ENCODE peak calls at places on chromosomes 3 and 15, in seven cellular contexts. One of them, this sample, is unnamed.

GRCh38 chr3:46312996-46313395 is 40.9 kb upstream of the CCR2 start:
- DNase-seq in fibroblast of lung: peak
- DNase-seq in lung: peak
- DNase-seq in RWPE2: no peak
- DNase-seq in choroid plexus epithelial cell: peak
- DNase-seq in cardiac fibroblast: peak
- DNase-seq in body of pancreas: no peak
- DNase-seq in this sample: no peak

GRCh38 chr3:99656606-99657005 is 18.2 kb downstream of the COL8A1 start:
- DNase-seq in RWPE2: no peak
- DNase-seq in lung: no peak
- DNase-seq in cardiac fibroblast: no peak
- DNase-seq in body of pancreas: no peak
- DNase-seq in choroid plexus epithelial cell: no peak
- DNase-seq in fibroblast of lung: peak
- DNase-seq in this sample: no peak

GRCh38 chr3:152688313-152688712 is 146.6 kb upstream of the P2RY1 start:
- DNase-seq in RWPE2: peak
- DNase-seq in lung: no peak
- DNase-seq in body of pancreas: no peak
- DNase-seq in choroid plexus epithelial cell: no peak
- DNase-seq in fibroblast of lung: no peak
- DNase-seq in cardiac fibroblast: no peak
- DNase-seq in this sample: no peak

GRCh38 chr15:59327942-59328341 is 44.7 kb downstream of the MYO1E start:
- DNase-seq in fibroblast of lung: no peak
- DNase-seq in choroid plexus epithelial cell: no peak
- DNase-seq in lung: no peak
- DNase-seq in body of pancreas: no peak
- DNase-seq in cardiac fibroblast: no peak
- DNase-seq in RWPE2: no peak
- DNase-seq in this sample: no peak

GRCh38 chr3:190709351-190709773 is 153.1 kb downstream of the GMNC start:
- DNase-seq in choroid plexus epithelial cell: peak
- DNase-seq in RWPE2: no peak
- DNase-seq in fibroblast of lung: peak
- DNase-seq in body of pancreas: no peak
- DNase-seq in lung: no peak
- DNase-seq in cardiac fibroblast: peak
- DNase-seq in this sample: no peak

GRCh38 chr3:49724586-49724985 is 835 bp upstream of the GMPPB start:
- DNase-seq in choroid plexus epithelial cell: no peak
- DNase-seq in lung: no peak
- DNase-seq in body of pancreas: no peak
- DNase-seq in cardiac fibroblast: no peak
- DNase-seq in RWPE2: peak
- DNase-seq in fibroblast of lung: no peak
- DNase-seq in this sample: no peak

GRCh38 chr3:170490828-170491560 is 72.3 kb downstream of the CLDN11 start:
- DNase-seq in fibroblast of lung: no peak
- DNase-seq in body of pancreas: no peak
- DNase-seq in cardiac fibroblast: no peak
- DNase-seq in choroid plexus epithelial cell: no peak
- DNase-seq in lung: no peak
- DNase-seq in RWPE2: no peak
- DNase-seq in this sample: no peak

GRCh38 chr3:23888617-23889228 is 28.1 kb downstream of the NKIRAS1 start:
- DNase-seq in cardiac fibroblast: peak
- DNase-seq in choroid plexus epithelial cell: peak
- DNase-seq in fibroblast of lung: peak
- DNase-seq in lung: no peak
- DNase-seq in body of pancreas: no peak
- DNase-seq in RWPE2: no peak
- DNase-seq in this sample: no peak

GRCh38 chr3:70071138-70071537 is 71.6 kb downstream of the SAMMSON start:
- DNase-seq in choroid plexus epithelial cell: no peak
- DNase-seq in body of pancreas: no peak
- DNase-seq in fibroblast of lung: no peak
- DNase-seq in cardiac fibroblast: no peak
- DNase-seq in RWPE2: no peak
- DNase-seq in lung: no peak
- DNase-seq in this sample: no peak

GRCh38 chr3:156218353-156218744 is 98.0 kb downstream of the KCNAB1 start:
- DNase-seq in RWPE2: no peak
- DNase-seq in body of pancreas: no peak
- DNase-seq in lung: no peak
- DNase-seq in choroid plexus epithelial cell: peak
- DNase-seq in cardiac fibroblast: peak
- DNase-seq in fibroblast of lung: no peak
- DNase-seq in this sample: no peak

GRCh38 chr3:29409409-29409808 is 128.5 kb downstream of the RBMS3 start:
- DNase-seq in choroid plexus epithelial cell: peak
- DNase-seq in body of pancreas: no peak
- DNase-seq in lung: no peak
- DNase-seq in RWPE2: no peak
- DNase-seq in cardiac fibroblast: peak
- DNase-seq in fibroblast of lung: no peak
- DNase-seq in this sample: no peak

GRCh38 chr3:193124861-193125260 is 116.2 kb upstream of the PLAAT1 start:
- DNase-seq in cardiac fibroblast: no peak
- DNase-seq in lung: no peak
- DNase-seq in fibroblast of lung: no peak
- DNase-seq in RWPE2: no peak
- DNase-seq in choroid plexus epithelial cell: no peak
- DNase-seq in body of pancreas: no peak
- DNase-seq in this sample: no peak

GRCh38 chr3:183555541-183556081 is at the start of gene KLHL6:
- DNase-seq in lung: no peak
- DNase-seq in fibroblast of lung: no peak
- DNase-seq in body of pancreas: no peak
- DNase-seq in cardiac fibroblast: peak
- DNase-seq in choroid plexus epithelial cell: no peak
- DNase-seq in RWPE2: no peak
- DNase-seq in this sample: no peak

GRCh38 chr3:8301977-8302589 is 199.5 kb upstream of the LMCD1 start:
- DNase-seq in choroid plexus epithelial cell: peak
- DNase-seq in cardiac fibroblast: peak
- DNase-seq in body of pancreas: no peak
- DNase-seq in lung: no peak
- DNase-seq in fibroblast of lung: peak
- DNase-seq in RWPE2: no peak
- DNase-seq in this sample: no peak

GRCh38 chr3:143775401-143775970 is 72.8 kb downstream of the SLC9A9 start:
- DNase-seq in RWPE2: no peak
- DNase-seq in lung: no peak
- DNase-seq in choroid plexus epithelial cell: peak
- DNase-seq in body of pancreas: no peak
- DNase-seq in cardiac fibroblast: peak
- DNase-seq in fibroblast of lung: peak
- DNase-seq in this sample: no peak

GRCh38 chr15:100002091-100002620 is 268.9 kb upstream of the LYSMD4 start:
- DNase-seq in fibroblast of lung: no peak
- DNase-seq in RWPE2: peak
- DNase-seq in cardiac fibroblast: no peak
- DNase-seq in body of pancreas: no peak
- DNase-seq in lung: no peak
- DNase-seq in choroid plexus epithelial cell: no peak
- DNase-seq in this sample: no peak

GRCh38 chr3:43218921-43219320 is 67.4 kb upstream of the SNRK start:
- DNase-seq in fibroblast of lung: no peak
- DNase-seq in body of pancreas: no peak
- DNase-seq in choroid plexus epithelial cell: no peak
- DNase-seq in RWPE2: no peak
- DNase-seq in lung: no peak
- DNase-seq in cardiac fibroblast: no peak
- DNase-seq in this sample: no peak

GRCh38 chr3:186417791-186418190 is 55.8 kb upstream of the DGKG start:
- DNase-seq in choroid plexus epithelial cell: peak
- DNase-seq in fibroblast of lung: peak
- DNase-seq in lung: no peak
- DNase-seq in RWPE2: no peak
- DNase-seq in body of pancreas: no peak
- DNase-seq in cardiac fibroblast: peak
- DNase-seq in this sample: no peak

GRCh38 chr15:40493089-40493840 is 22.5 kb downstream of the CHST14 start:
- DNase-seq in body of pancreas: no peak
- DNase-seq in fibroblast of lung: no peak
- DNase-seq in RWPE2: no peak
- DNase-seq in lung: peak
- DNase-seq in choroid plexus epithelial cell: no peak
- DNase-seq in cardiac fibroblast: no peak
- DNase-seq in this sample: no peak

GRCh38 chr15:75043509-75044257 is 20.3 kb downstream of the PPCDC start:
- DNase-seq in body of pancreas: peak
- DNase-seq in choroid plexus epithelial cell: peak
- DNase-seq in lung: peak
- DNase-seq in RWPE2: peak
- DNase-seq in fibroblast of lung: peak
- DNase-seq in cardiac fibroblast: peak
- DNase-seq in this sample: no peak

GRCh38 chr15:76059320-76060097 is at the start of gene TMEM266:
- DNase-seq in fibroblast of lung: peak
- DNase-seq in lung: no peak
- DNase-seq in cardiac fibroblast: no peak
- DNase-seq in body of pancreas: peak
- DNase-seq in RWPE2: no peak
- DNase-seq in choroid plexus epithelial cell: peak
- DNase-seq in this sample: peak
- TF ChIP-seq CTCF in fibroblast of lung: peak
- TF ChIP-seq CTCF in lung: no peak
- TF ChIP-seq CTCF in cardiac fibroblast: no peak
- TF ChIP-seq CTCF in body of pancreas: no peak
- TF ChIP-seq CTCF in RWPE2: peak
- TF ChIP-seq CTCF in choroid plexus epithelial cell: no peak
- TF ChIP-seq CTCF in this sample: no peak

DNA sequence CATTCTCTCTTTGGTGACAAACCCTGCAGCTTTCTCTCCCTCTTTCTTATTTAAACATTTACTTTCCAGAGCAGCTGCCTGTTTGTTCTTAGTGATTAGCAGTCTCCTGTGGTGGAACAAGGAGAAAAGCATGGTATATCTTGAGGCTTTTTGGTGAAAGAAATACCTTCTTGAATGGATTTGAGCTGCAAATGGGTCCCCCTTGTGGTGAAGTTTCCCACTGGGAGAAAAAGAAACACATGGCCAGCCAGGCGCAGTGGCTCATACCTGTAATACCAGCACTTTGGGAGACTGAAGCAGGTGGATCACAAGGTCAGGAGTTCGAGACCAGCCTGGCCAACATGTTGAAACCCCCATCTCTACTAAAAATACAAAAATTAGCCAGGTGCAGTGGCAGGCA is 48.3 kb upstream of the ACP3 start:
- DNase-seq in choroid plexus epithelial cell: peak
- DNase-seq in body of pancreas: no peak
- DNase-seq in RWPE2: no peak
- DNase-seq in cardiac fibroblast: peak
- DNase-seq in lung: no peak
- DNase-seq in fibroblast of lung: peak
- DNase-seq in this sample: no peak
- TF ChIP-seq CTCF in choroid plexus epithelial cell: peak
- TF ChIP-seq CTCF in body of pancreas: no peak
- TF ChIP-seq CTCF in RWPE2: peak
- TF ChIP-seq CTCF in cardiac fibroblast: peak
- TF ChIP-seq CTCF in lung: no peak
- TF ChIP-seq CTCF in fibroblast of lung: peak
- TF ChIP-seq CTCF in this sample: no peak

GRCh38 chr3:31562525-31562924 is 29.8 kb downstream of the STT3B start:
- DNase-seq in RWPE2: peak
- DNase-seq in cardiac fibroblast: no peak
- DNase-seq in choroid plexus epithelial cell: no peak
- DNase-seq in lung: no peak
- DNase-seq in body of pancreas: no peak
- DNase-seq in fibroblast of lung: no peak
- DNase-seq in this sample: peak
- TF ChIP-seq CTCF in RWPE2: no peak
- TF ChIP-seq CTCF in cardiac fibroblast: no peak
- TF ChIP-seq CTCF in choroid plexus epithelial cell: no peak
- TF ChIP-seq CTCF in lung: no peak
- TF ChIP-seq CTCF in body of pancreas: no peak
- TF ChIP-seq CTCF in fibroblast of lung: no peak
- TF ChIP-seq CTCF in this sample: peak

DNA sequence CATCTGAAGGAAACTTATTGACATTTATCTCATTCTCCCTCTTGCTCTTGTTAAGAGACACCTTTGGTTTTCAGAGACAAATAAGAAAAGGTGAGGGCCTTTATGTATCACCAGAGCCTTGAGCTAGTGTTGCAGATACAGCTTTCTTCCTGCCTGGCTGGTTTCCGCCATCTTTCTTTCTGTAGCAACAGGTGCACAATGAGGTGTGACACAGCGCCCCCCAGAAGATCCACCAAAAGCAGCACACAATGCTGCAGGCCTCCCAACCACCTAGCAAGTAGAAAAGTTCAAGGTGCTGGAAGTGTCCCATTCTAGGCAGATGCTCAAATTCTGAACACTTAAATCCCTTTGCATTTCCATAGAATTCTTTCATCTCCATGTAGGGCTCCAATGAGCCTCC is 106.6 kb downstream of the FOXP1 start:
- DNase-seq in body of pancreas: no peak
- DNase-seq in choroid plexus epithelial cell: no peak
- DNase-seq in fibroblast of lung: no peak
- DNase-seq in lung: no peak
- DNase-seq in cardiac fibroblast: no peak
- DNase-seq in RWPE2: no peak
- DNase-seq in this sample: no peak
- TF ChIP-seq CTCF in body of pancreas: no peak
- TF ChIP-seq CTCF in choroid plexus epithelial cell: no peak
- TF ChIP-seq CTCF in fibroblast of lung: no peak
- TF ChIP-seq CTCF in lung: no peak
- TF ChIP-seq CTCF in cardiac fibroblast: no peak
- TF ChIP-seq CTCF in RWPE2: no peak
- TF ChIP-seq CTCF in this sample: no peak

GRCh38 chr3:80556728-80557127 is 788.9 kb upstream of the ROBO1 start:
- DNase-seq in RWPE2: no peak
- DNase-seq in choroid plexus epithelial cell: peak
- DNase-seq in lung: no peak
- DNase-seq in cardiac fibroblast: no peak
- DNase-seq in body of pancreas: no peak
- DNase-seq in fibroblast of lung: no peak
- DNase-seq in this sample: no peak

GRCh38 chr3:80564391-80564790 is 796.6 kb upstream of the ROBO1 start:
- DNase-seq in choroid plexus epithelial cell: no peak
- DNase-seq in cardiac fibroblast: no peak
- DNase-seq in RWPE2: no peak
- DNase-seq in lung: no peak
- DNase-seq in fibroblast of lung: no peak
- DNase-seq in body of pancreas: no peak
- DNase-seq in this sample: no peak

GRCh38 chr3:80554304-80554703 is 786.5 kb upstream of the ROBO1 start:
- DNase-seq in cardiac fibroblast: no peak
- DNase-seq in choroid plexus epithelial cell: no peak
- DNase-seq in body of pancreas: no peak
- DNase-seq in lung: no peak
- DNase-seq in fibroblast of lung: no peak
- DNase-seq in RWPE2: no peak
- DNase-seq in this sample: no peak

GRCh38 chr3:80559701-80560100 is 791.9 kb upstream of the ROBO1 start:
- DNase-seq in RWPE2: no peak
- DNase-seq in lung: no peak
- DNase-seq in choroid plexus epithelial cell: no peak
- DNase-seq in body of pancreas: no peak
- DNase-seq in cardiac fibroblast: no peak
- DNase-seq in fibroblast of lung: no peak
- DNase-seq in this sample: no peak
- TF ChIP-seq CTCF in RWPE2: no peak
- TF ChIP-seq CTCF in lung: no peak
- TF ChIP-seq CTCF in choroid plexus epithelial cell: no peak
- TF ChIP-seq CTCF in body of pancreas: no peak
- TF ChIP-seq CTCF in cardiac fibroblast: no peak
- TF ChIP-seq CTCF in fibroblast of lung: no peak
- TF ChIP-seq CTCF in this sample: no peak